ENCODE peak calls at places on chromosomes 12 and 14, in four cellular contexts. Y, M, W and B are unnamed samples.
A peak's percentile ranks its signal among the peaks of the same experiment; 100 is the strongest.

GRCh38 chr14:51087024-51087423 is 7.9 kb downstream of the TRIM9 start:
- DNase-seq in Y (peak; percentile 82), M (no peak), W (peak; percentile 63), B (no peak)

GRCh38 chr12:11863478-11863906 is 207.2 kb upstream of the BCL2L14 start:
- DNase-seq in Y (no peak), W (no peak), M (no peak), B (no peak)

GRCh38 chr12:43316506-43316905 is 235.5 kb downstream of the ADAMTS20 start:
- DNase-seq in W (no peak), M (no peak), Y (no peak), B (no peak)

GRCh38 chr12:49345048-49345839 is 1.4 kb upstream of the DNAJC22 start:
- DNase-seq in M (no peak), Y (no peak), W (no peak), B (no peak)

GRCh38 chr14:31945074-31945613 is 132.0 kb upstream of the ARHGAP5 start:
- DNase-seq in M (peak; percentile 60), Y (peak; percentile 68), W (peak; percentile 11), B (no peak)

GRCh38 chr12:68976304-68976915 is 43.4 kb upstream of the CPM start:
- DNase-seq in M (peak; percentile 43), W (no peak), Y (no peak), B (no peak)

GRCh38 chr12:81598205-81598604 is 160.9 kb downstream of the PPFIA2 start:
- DNase-seq in M (no peak), W (no peak), Y (no peak), B (no peak)

GRCh38 chr12:53187145-53187899 is 6.6 kb upstream of the CSAD start:
- DNase-seq in M (no peak), Y (no peak), W (no peak), B (no peak)

GRCh38 chr12:12558291-12558690 is 4.4 kb downstream of the DUSP16 start:
- DNase-seq in W (no peak), M (no peak), Y (no peak), B (no peak)

GRCh38 chr14:63290741-63291286 is 27.9 kb downstream of the GPHB5 start:
- DNase-seq in W (no peak), M (no peak), Y (no peak), B (no peak)

GRCh38 chr14:26939756-26940155 is 341.9 kb upstream of the NOVA1 start:
- DNase-seq in Y (no peak), W (no peak), M (no peak), B (no peak)

GRCh38 chr12:9243999-9244649 is 35.9 kb upstream of the PZP start:
- DNase-seq in W (no peak), M (peak; percentile 50), Y (no peak), B (no peak)

GRCh38 chr12:27277846-27278260 is 33.8 kb downstream of the STK38L start:
- DNase-seq in M (peak; percentile 60), Y (peak; percentile 62), W (no peak), B (peak; percentile 73)

GRCh38 chr12:69247253-69248018 is 8.1 kb downstream of the CPSF6 start:
- DNase-seq in Y (no peak), W (no peak), M (no peak), B (no peak)

GRCh38 chr14:96287856-96288255 is 31.8 kb downstream of the BDKRB1 start:
- DNase-seq in M (no peak), W (no peak), Y (no peak), B (no peak)

GRCh38 chr12:27338473-27338872 is 5.8 kb downstream of the BMAL2 start:
- DNase-seq in Y (no peak), W (no peak), M (no peak), B (no peak)

GRCh38 chr12:55842681-55843429 is at the start of gene MMP19:
- DNase-seq in M (peak; percentile 46), W (peak; percentile 74), Y (peak; percentile 21), B (no peak)

GRCh38 chr12:40534828-40535227 is 157.4 kb upstream of the CNTN1 start:
- DNase-seq in W (no peak), Y (no peak), M (no peak), B (no peak)

GRCh38 chr14:85565862-85566296 is 35.9 kb downstream of the FLRT2 start:
- DNase-seq in M (no peak), W (no peak), Y (no peak), B (no peak)

GRCh38 chr14:67680121-67680602 is 5.7 kb upstream of the VTI1B start:
- DNase-seq in Y (peak; percentile 16), W (peak; percentile 81), M (no peak), B (peak; percentile 90)

GRCh38 chr14:101625336-101626097 is 64.2 kb downstream of the DIO3 start:
- DNase-seq in Y (no peak), W (no peak), M (no peak), B (no peak)

GRCh38 chr12:107359382-107359781 is 266.0 kb upstream of the CRY1 start:
- DNase-seq in M (no peak), W (no peak), Y (peak; percentile 45), B (no peak)

GRCh38 chr14:96827310-96827709 is 30.1 kb downstream of the VRK1 start:
- DNase-seq in M (no peak), Y (no peak), W (peak; percentile 23), B (no peak)

GRCh38 chr12:54175130-54175963 is 13.4 kb downstream of the SMUG1 start:
- DNase-seq in Y (no peak), W (peak; percentile 62), M (no peak), B (no peak)

GRCh38 chr12:8687846-8688601 is 9.8 kb upstream of the RIMKLB start:
- DNase-seq in Y (peak; percentile 76), M (no peak), W (peak; percentile 25), B (no peak)

GRCh38 chr14:20675669-20676068 is 8.7 kb upstream of the RNASE4 start:
- DNase-seq in W (no peak), Y (no peak), M (no peak), B (no peak)

GRCh38 chr14:51443195-51444018 is 203.4 kb downstream of the TMX1 start:
- DNase-seq in W (no peak), M (no peak), Y (no peak), B (no peak)

DNA sequence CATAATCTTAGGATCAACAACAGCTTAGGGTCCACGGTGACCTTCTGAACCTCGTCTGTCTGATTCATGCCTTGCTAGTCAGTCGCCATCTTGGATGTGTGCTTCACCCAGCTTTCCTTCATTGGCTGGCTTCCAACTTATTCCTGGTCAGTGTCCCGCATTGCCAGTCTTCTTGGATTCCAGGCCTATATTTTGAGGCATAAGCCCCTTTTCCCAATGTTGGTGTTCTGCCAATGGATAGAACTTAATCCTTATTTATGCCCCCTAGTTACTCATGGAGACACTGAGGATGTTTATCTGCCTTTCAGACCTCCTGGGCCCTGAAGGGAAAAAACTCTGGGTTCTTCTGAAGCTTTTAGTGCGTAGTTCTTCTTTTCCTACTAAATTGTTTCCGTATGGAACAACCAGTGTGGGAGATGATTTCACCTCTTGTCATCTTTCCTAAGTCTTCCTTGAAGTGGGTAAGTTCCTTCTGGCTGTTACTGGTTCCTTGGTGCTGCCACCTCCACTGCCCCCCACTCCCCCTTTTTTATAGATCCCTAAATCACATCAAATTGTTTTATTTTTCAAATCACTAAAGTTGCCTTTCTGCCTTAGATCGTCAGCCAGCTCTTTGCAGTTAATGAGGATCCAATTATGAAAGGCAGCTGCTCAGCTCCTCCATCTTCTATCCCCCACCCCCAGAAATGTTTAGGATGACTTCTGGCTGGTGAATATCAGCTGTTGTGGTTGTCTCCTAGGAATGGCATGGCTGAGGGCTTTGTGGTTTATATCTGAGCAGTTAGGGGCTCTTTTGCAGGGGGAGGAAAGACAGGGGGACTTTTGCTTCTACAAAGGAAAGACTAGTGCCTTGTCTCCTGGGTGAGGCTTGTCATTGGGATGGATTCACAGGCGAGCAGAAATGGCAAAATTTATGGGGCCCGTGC is 6.1 kb downstream of the JDP2 start:
- DNase-seq in W (no peak), Y (no peak), M (no peak), B (no peak)
- TF ChIP-seq ESRRA in W (no peak), Y (no peak), M (no peak), B (no peak)

GRCh38 chr12:4030938-4031702 is 157.9 kb upstream of the PARP11 start:
- DNase-seq in M (peak; percentile 55), W (peak; percentile 4), Y (peak; percentile 96), B (no peak)
- TF ChIP-seq POLR2A in M (no peak), W (no peak), Y (peak; percentile 28), B (no peak)

GRCh38 chr14:55015006-55015405 is 11.9 kb downstream of the WDHD1 start:
- DNase-seq in M (no peak), W (no peak), Y (no peak), B (no peak)

GRCh38 chr14:55025948-55026347 is 951 bp downstream of the WDHD1 start:
- DNase-seq in W (no peak), Y (no peak), M (no peak), B (no peak)

GRCh38 chr14:55019968-55020554 is 6.8 kb downstream of the WDHD1 start:
- DNase-seq in M (no peak), W (no peak), Y (no peak), B (no peak)
- TF ChIP-seq EP300 in M (no peak), W (no peak), Y (no peak), B (no peak)

GRCh38 chr12:121461048-121461447 is 61.1 kb downstream of the RNF34 start:
- DNase-seq in M (no peak), Y (no peak), W (no peak), B (no peak)
- TF ChIP-seq ESRRA in M (no peak), Y (no peak), W (no peak), B (no peak)

GRCh38 chr14:24138396-24139271 is 2.6 kb downstream of the PSME1 start:
- DNase-seq in Y (no peak), W (no peak), M (no peak), B (no peak)

GRCh38 chr14:24143511-24143910 is 2.1 kb upstream of the EMC9 start:
- DNase-seq in M (no peak), W (no peak), Y (no peak), B (no peak)

GRCh38 chr14:24139272-24139934 is 2.0 kb downstream of the EMC9 start:
- DNase-seq in Y (peak; percentile 38), W (no peak), M (peak; percentile 72), B (no peak)

GRCh38 chr14:24144451-24144850 is 2.0 kb downstream of the PSME2 start:
- DNase-seq in Y (no peak), W (no peak), M (no peak), B (no peak)

GRCh38 chr14:24141030-24141880 is at the start of gene EMC9:
- DNase-seq in Y (peak; percentile 99), M (peak; percentile 100), W (peak; percentile 98), B (peak; percentile 97)
- TF ChIP-seq POLR2A in Y (peak; percentile 81), M (no peak), W (peak; percentile 74), B (peak; percentile 94)

DNA sequence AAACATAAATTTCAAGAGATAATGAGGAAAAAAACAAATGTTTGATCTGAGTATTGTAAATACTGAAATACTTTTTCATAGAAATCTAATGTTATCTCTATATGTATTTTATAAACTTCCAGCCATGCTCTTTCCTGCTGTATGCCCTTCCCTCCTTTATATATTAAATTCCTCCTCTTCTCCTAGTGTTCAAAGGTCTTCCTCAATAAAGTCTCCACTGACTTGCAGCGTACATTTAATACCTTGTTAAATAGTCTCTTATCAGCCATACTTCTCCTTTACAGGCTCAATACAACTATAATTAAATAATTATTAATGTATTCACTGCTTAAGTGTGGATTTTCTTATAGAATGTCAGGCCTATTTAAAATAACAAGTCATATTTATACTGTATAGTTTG is 26.0 kb downstream of the ERGIC2 start:
- DNase-seq in W (no peak), Y (no peak), M (no peak), B (no peak)
- TF ChIP-seq EP300 in W (no peak), Y (no peak), M (no peak), B (no peak)

GRCh38 chr14:104431929-104432541 is 147.5 kb upstream of the C14orf180 start:
- DNase-seq in W (no peak), Y (no peak), M (no peak), B (no peak)
- TF ChIP-seq ESRRA in W (no peak), Y (no peak), M (no peak), B (no peak)

GRCh38 chr14:53152909-53153701 is at the start of gene DDHD1:
- DNase-seq in M (peak; percentile 50), W (peak; percentile 85), Y (peak; percentile 71), B (peak; percentile 51)
- TF ChIP-seq POLR2A in M (peak; percentile 89), W (peak; percentile 75), Y (peak; percentile 94), B (peak; percentile 85)